ENCODE peak calls at places on chromosome 9, in seven cellular contexts. X, O, A, N, G, Q and S are unnamed samples.

GRCh38 chr9:106535439-106535838 is 327.5 kb upstream of the ZNF462 start:
- DNase-seq in O (no peak), X (no peak), Q (no peak), G (no peak), A (no peak), N (no peak), S (no peak)

GRCh38 chr9:106861585-106862114 is 1.3 kb upstream of the ZNF462 start:
- DNase-seq in O (no peak), X (no peak), A (no peak), Q (no peak), N (no peak), G (no peak), S (no peak)

GRCh38 chr9:30622551-30622950 is 1761.9 kb upstream of the ACO1 start:
- DNase-seq in O (no peak), N (no peak), A (no peak), G (no peak), Q (no peak), X (no peak), S (no peak)

GRCh38 chr9:3875371-3876132 is 349.8 kb upstream of the RFX3 start:
- DNase-seq in A (no peak), Q (no peak), G (no peak), N (no peak), X (no peak), O (no peak), S (no peak)

GRCh38 chr9:101383361-101383760 is 1.4 kb downstream of the BAAT start:
- DNase-seq in X (no peak), Q (no peak), N (no peak), A (no peak), G (no peak), O (no peak), S (no peak)

GRCh38 chr9:127569819-127570401 is 42.2 kb upstream of the STXBP1 start:
- DNase-seq in X (no peak), N (no peak), O (no peak), A (no peak), G (no peak), Q (no peak), S (no peak)

GRCh38 chr9:78782858-78783257 is 485.9 kb downstream of the PSAT1 start:
- DNase-seq in O (no peak), A (no peak), Q (no peak), N (no peak), X (no peak), G (no peak), S (no peak)

GRCh38 chr9:8234286-8234819 is 434.8 kb upstream of the DMAC1 start:
- DNase-seq in N (no peak), Q (no peak), G (peak; percentile 72), X (no peak), O (no peak), A (no peak), S (no peak)

GRCh38 chr9:124239249-124240073 is 18.3 kb upstream of the NEK6 start:
- DNase-seq in Q (no peak), N (no peak), G (no peak), A (no peak), O (no peak), X (no peak), S (no peak)

GRCh38 chr9:40884072-40884901 is 244.2 kb downstream of the FOXD4L6 start:
- DNase-seq in N (peak; percentile 76), O (no peak), G (no peak), A (no peak), X (peak; percentile 15), Q (peak; percentile 66), S (no peak)

GRCh38 chr9:34272146-34272545 is 56.9 kb downstream of the KIF24 start:
- DNase-seq in Q (no peak), O (no peak), G (no peak), N (no peak), A (no peak), X (no peak), S (no peak)

GRCh38 chr9:31790720-31791119 is 593.7 kb upstream of the ACO1 start:
- DNase-seq in Q (no peak), O (no peak), N (no peak), G (no peak), A (no peak), X (no peak), S (no peak)

GRCh38 chr9:117929873-117930272 is 225.7 kb downstream of the TLR4 start:
- DNase-seq in O (no peak), N (no peak), X (no peak), A (no peak), Q (no peak), G (no peak), S (no peak)

GRCh38 chr9:37468620-37469019 is 3.4 kb upstream of the ZBTB5 start:
- DNase-seq in X (no peak), G (no peak), N (no peak), A (no peak), O (no peak), Q (no peak), S (no peak)

GRCh38 chr9:126389958-126390357 is 63.3 kb downstream of the MVB12B start:
- DNase-seq in Q (no peak), N (no peak), A (no peak), G (no peak), O (no peak), X (no peak), S (no peak)

GRCh38 chr9:94714494-94714893 is 12.0 kb upstream of the AOPEP start:
- DNase-seq in A (no peak), X (no peak), O (no peak), G (no peak), N (no peak), Q (no peak), S (no peak)

GRCh38 chr9:132547976-132548730 is 34.3 kb upstream of the BARHL1 start:
- DNase-seq in X (no peak), G (no peak), A (no peak), O (no peak), N (peak; percentile 41), Q (no peak), S (no peak)

GRCh38 chr9:132547052-132547431 is 35.4 kb upstream of the BARHL1 start:
- DNase-seq in N (peak; percentile 41), X (no peak), G (no peak), A (no peak), Q (no peak), O (no peak), S (no peak)

GRCh38 chr9:132547436-132547835 is 35.0 kb upstream of the BARHL1 start:
- DNase-seq in O (no peak), N (peak; percentile 49), G (no peak), X (no peak), A (no peak), Q (no peak), S (no peak)

GRCh38 chr9:132545578-132545977 is 36.8 kb upstream of the BARHL1 start:
- DNase-seq in O (no peak), G (no peak), Q (no peak), X (no peak), A (no peak), N (peak; percentile 12), S (no peak)

DNA sequence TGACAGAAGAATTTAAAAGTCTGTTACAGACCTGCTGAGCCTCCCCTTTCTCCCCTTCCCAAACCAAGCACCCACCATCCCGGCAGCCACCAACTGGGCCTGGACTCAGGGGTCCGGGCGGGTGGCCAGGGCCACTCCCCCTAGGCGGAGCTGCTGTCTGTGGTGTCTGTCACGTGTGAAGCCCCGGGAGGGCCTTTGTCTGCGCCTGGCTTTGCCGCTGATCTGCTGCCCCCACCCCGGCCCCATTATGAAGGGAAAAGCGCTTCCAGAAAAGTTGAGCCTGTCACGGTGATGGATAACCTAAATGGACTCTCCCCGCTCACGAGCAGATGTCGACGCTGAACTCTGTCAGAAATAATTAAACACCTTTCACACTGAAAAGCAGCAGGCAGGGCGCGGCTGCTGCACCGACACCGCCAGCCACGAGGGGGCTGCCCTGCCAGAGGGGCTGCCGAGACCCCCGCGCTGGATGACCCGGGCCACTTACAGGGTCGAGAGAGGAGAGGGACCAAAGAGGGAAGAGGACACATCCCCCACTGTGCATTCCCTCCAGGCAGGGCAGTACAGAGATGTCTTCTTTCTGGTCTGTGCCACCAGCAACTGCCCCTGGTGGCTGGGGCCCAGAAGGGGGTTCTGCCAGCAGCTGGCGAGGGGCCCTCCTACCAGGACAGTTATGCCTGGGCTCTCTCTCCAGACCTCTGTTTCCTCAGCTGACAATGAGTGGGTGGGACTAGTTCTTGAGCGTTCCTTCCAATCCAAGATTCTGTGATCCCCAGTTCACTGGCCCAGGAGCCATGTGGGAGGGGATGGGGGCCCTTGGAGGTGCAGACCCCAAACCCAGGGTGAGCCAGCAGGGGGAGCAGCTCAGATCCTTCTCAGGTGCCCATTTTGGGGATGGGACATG is 36.0 kb upstream of the BARHL1 start:
- DNase-seq in N (peak; percentile 74), X (peak; percentile 29), A (no peak), Q (no peak), O (peak; percentile 96), G (no peak), S (no peak)
- H3K4me3 ChIP-seq in N (no peak overlapping the region), X (peak overlapping the region; percentile 51), A (no peak overlapping the region), Q (no peak overlapping the region), O (peak overlapping the region; percentile 34), G (peak overlapping the region; percentile 22), S (no peak overlapping the region)

GRCh38 chr9:133128152-133128551 is 7.1 kb upstream of the RALGDS start:
- DNase-seq in O (no peak), X (no peak), Q (no peak), N (peak; percentile 69), A (no peak), G (no peak), S (no peak)

GRCh38 chr9:133131506-133131905 is 10.5 kb upstream of the RALGDS start:
- DNase-seq in O (no peak), G (no peak), N (no peak), X (no peak), Q (no peak), A (no peak), S (no peak)

GRCh38 chr9:133132174-133132573 is 11.1 kb upstream of the RALGDS start:
- DNase-seq in N (peak; percentile 73), X (no peak), G (no peak), O (no peak), Q (no peak), A (no peak), S (no peak)

GRCh38 chr9:133129001-133129799 is 8.2 kb upstream of the RALGDS start:
- DNase-seq in A (no peak), Q (no peak), N (peak; percentile 83), X (no peak), G (no peak), O (no peak), S (no peak)

GRCh38 chr9:133130721-133131244 is 9.7 kb upstream of the RALGDS start:
- DNase-seq in G (no peak), N (peak; percentile 78), Q (no peak), X (no peak), A (peak; percentile 64), O (no peak), S (no peak)
- H3K4me1 ChIP-seq in G (peaks cover 24% of the 10 kb centered on the region), N (peaks cover 29% of the 10 kb centered on the region), Q (peaks cover 58% of the 10 kb centered on the region), X (peaks cover 95% of the 10 kb centered on the region), A (peaks cover 94% of the 10 kb centered on the region), O (peaks cover 44% of the 10 kb centered on the region), S (peaks cover 14% of the 10 kb centered on the region)

DNA sequence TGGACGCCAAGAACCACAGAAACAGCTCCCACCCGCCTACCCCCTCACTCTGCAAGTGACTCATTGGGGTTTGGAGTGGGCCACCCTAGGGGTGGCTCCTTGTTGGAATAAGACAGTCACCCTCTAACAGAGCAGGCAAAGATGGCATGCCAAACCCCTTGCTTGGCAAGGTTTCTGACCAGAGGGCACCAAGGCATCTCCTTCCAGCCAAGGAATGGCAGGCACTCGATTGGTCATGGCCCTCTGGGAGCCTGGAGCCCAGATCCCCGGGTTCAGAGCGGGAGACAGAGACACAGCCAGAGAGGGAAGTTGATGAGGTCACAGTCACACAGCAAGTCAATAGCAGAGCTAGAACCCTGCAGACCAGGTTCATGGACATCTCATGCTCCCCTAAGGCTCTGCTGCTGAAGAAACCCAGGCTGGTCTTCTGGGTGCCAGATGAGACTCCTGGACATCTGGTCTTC is 23.1 kb upstream of the KIF12 start:
- DNase-seq in N (peak; percentile 41), O (no peak), A (no peak), X (no peak), Q (peak; percentile 26), G (no peak), S (no peak)
- H3K4me3 ChIP-seq in N (no peak overlapping the region), O (no peak overlapping the region), A (no peak overlapping the region), X (no peak overlapping the region), Q (no peak overlapping the region), G (no peak overlapping the region), S (no peak overlapping the region)

GRCh38 chr9:136799079-136799853 is 3.1 kb downstream of the CCDC183 start:
- DNase-seq in G (no peak), Q (peak; percentile 86), X (no peak), A (no peak), N (peak; percentile 81), O (no peak), S (no peak)
- H3K4me1 ChIP-seq in G (peaks cover 20% of the 10 kb centered on the region), Q (peaks cover 25% of the 10 kb centered on the region), X (peaks cover 63% of the 10 kb centered on the region), A (peaks cover 35% of the 10 kb centered on the region), N (no peaks in the 10 kb centered on the region), O (peaks cover 36% of the 10 kb centered on the region), S (peaks cover 13% of the 10 kb centered on the region)